ENCODE peak calls at places on chromosomes 16 and 17, in seven cellular contexts. One of them, this sample, is unnamed.

GRCh38 chr17:58741121-58741625 is 14.5 kb upstream of the PPM1E start:
- DNase-seq in body of pancreas: no peak
- DNase-seq in right atrium auricular region: no peak
- DNase-seq in stomach: no peak
- DNase-seq in prostate gland: no peak
- DNase-seq in left ventricle myocardium inferior: no peak
- DNase-seq in CD8-positive, alpha-beta T cell: no peak
- DNase-seq in this sample: no peak

GRCh38 chr16:57043248-57043647 is 49.1 kb upstream of the CPNE2 start:
- DNase-seq in prostate gland: no peak
- DNase-seq in left ventricle myocardium inferior: no peak
- DNase-seq in body of pancreas: no peak
- DNase-seq in right atrium auricular region: no peak
- DNase-seq in CD8-positive, alpha-beta T cell: no peak
- DNase-seq in stomach: no peak
- DNase-seq in this sample: no peak

GRCh38 chr16:56193951-56194726 is 2.9 kb downstream of the GNAO1 start:
- DNase-seq in left ventricle myocardium inferior: peak; percentile 87
- DNase-seq in CD8-positive, alpha-beta T cell: peak; percentile 74
- DNase-seq in stomach: peak; percentile 67
- DNase-seq in body of pancreas: peak; percentile 73
- DNase-seq in right atrium auricular region: peak; percentile 83
- DNase-seq in prostate gland: peak; percentile 78
- DNase-seq in this sample: peak; percentile 93

GRCh38 chr17:37179893-37180292 is 195.9 kb upstream of the C17orf78 start:
- DNase-seq in CD8-positive, alpha-beta T cell: no peak
- DNase-seq in prostate gland: no peak
- DNase-seq in stomach: no peak
- DNase-seq in right atrium auricular region: no peak
- DNase-seq in left ventricle myocardium inferior: no peak
- DNase-seq in body of pancreas: no peak
- DNase-seq in this sample: no peak

GRCh38 chr17:40510328-40510648 is 8.9 kb upstream of the TNS4 start:
- DNase-seq in CD8-positive, alpha-beta T cell: no peak
- DNase-seq in left ventricle myocardium inferior: no peak
- DNase-seq in prostate gland: no peak
- DNase-seq in right atrium auricular region: no peak
- DNase-seq in body of pancreas: no peak
- DNase-seq in stomach: no peak
- DNase-seq in this sample: no peak

GRCh38 chr16:82476786-82477185 is 150.0 kb upstream of the CDH13 start:
- DNase-seq in stomach: no peak
- DNase-seq in left ventricle myocardium inferior: no peak
- DNase-seq in prostate gland: no peak
- DNase-seq in right atrium auricular region: no peak
- DNase-seq in body of pancreas: no peak
- DNase-seq in CD8-positive, alpha-beta T cell: no peak
- DNase-seq in this sample: no peak

GRCh38 chr17:64357191-64357981 is 33.3 kb downstream of the PECAM1 start:
- DNase-seq in CD8-positive, alpha-beta T cell: no peak
- DNase-seq in stomach: no peak
- DNase-seq in right atrium auricular region: peak; percentile 91
- DNase-seq in prostate gland: no peak
- DNase-seq in body of pancreas: no peak
- DNase-seq in left ventricle myocardium inferior: peak; percentile 71
- DNase-seq in this sample: no peak

GRCh38 chr17:7745748-7746470 is 28.4 kb downstream of the DNAH2 start:
- DNase-seq in stomach: no peak
- DNase-seq in right atrium auricular region: peak; percentile 71
- DNase-seq in left ventricle myocardium inferior: no peak
- DNase-seq in CD8-positive, alpha-beta T cell: no peak
- DNase-seq in prostate gland: no peak
- DNase-seq in body of pancreas: no peak
- DNase-seq in this sample: no peak

GRCh38 chr17:52027081-52027480 is 131.4 kb downstream of the CA10 start:
- DNase-seq in right atrium auricular region: no peak
- DNase-seq in prostate gland: no peak
- DNase-seq in left ventricle myocardium inferior: no peak
- DNase-seq in body of pancreas: no peak
- DNase-seq in stomach: no peak
- DNase-seq in CD8-positive, alpha-beta T cell: no peak
- DNase-seq in this sample: no peak

GRCh38 chr17:58991718-58992331 is 114.9 kb downstream of the TRIM37 start:
- DNase-seq in body of pancreas: no peak
- DNase-seq in stomach: peak; percentile 46
- DNase-seq in right atrium auricular region: no peak
- DNase-seq in CD8-positive, alpha-beta T cell: no peak
- DNase-seq in prostate gland: no peak
- DNase-seq in left ventricle myocardium inferior: no peak
- DNase-seq in this sample: no peak

GRCh38 chr16:3503513-3503912 is 2.7 kb downstream of the CLUAP1 start:
- DNase-seq in right atrium auricular region: no peak
- DNase-seq in CD8-positive, alpha-beta T cell: peak; percentile 70
- DNase-seq in prostate gland: no peak
- DNase-seq in body of pancreas: no peak
- DNase-seq in stomach: no peak
- DNase-seq in left ventricle myocardium inferior: no peak
- DNase-seq in this sample: no peak

GRCh38 chr16:27486760-27487159 is 63.0 kb downstream of the GTF3C1 start:
- DNase-seq in left ventricle myocardium inferior: no peak
- DNase-seq in CD8-positive, alpha-beta T cell: no peak
- DNase-seq in right atrium auricular region: no peak
- DNase-seq in prostate gland: peak; percentile 32
- DNase-seq in body of pancreas: no peak
- DNase-seq in stomach: no peak
- DNase-seq in this sample: no peak
- H3K36me3 ChIP-seq in left ventricle myocardium inferior: peaks cover 100% of the 10 kb centered on the region
- H3K36me3 ChIP-seq in CD8-positive, alpha-beta T cell: peaks cover 60% of the 10 kb centered on the region
- H3K36me3 ChIP-seq in right atrium auricular region: peaks cover 97% of the 10 kb centered on the region
- H3K36me3 ChIP-seq in prostate gland: peaks cover 58% of the 10 kb centered on the region
- H3K36me3 ChIP-seq in body of pancreas: peaks cover 60% of the 10 kb centered on the region
- H3K36me3 ChIP-seq in stomach: peaks cover 90% of the 10 kb centered on the region
- H3K36me3 ChIP-seq in this sample: peaks cover 90% of the 10 kb centered on the region

GRCh38 chr16:88719267-88719932 is 13.1 kb downstream of the CTU2 start:
- DNase-seq in left ventricle myocardium inferior: peak; percentile 57
- DNase-seq in stomach: no peak
- DNase-seq in right atrium auricular region: no peak
- DNase-seq in CD8-positive, alpha-beta T cell: no peak
- DNase-seq in prostate gland: no peak
- DNase-seq in body of pancreas: no peak
- DNase-seq in this sample: peak; percentile 85
- H3K36me3 ChIP-seq in left ventricle myocardium inferior: peaks cover 98% of the 10 kb centered on the region
- H3K36me3 ChIP-seq in stomach: peaks cover 86% of the 10 kb centered on the region
- H3K36me3 ChIP-seq in right atrium auricular region: peaks cover 85% of the 10 kb centered on the region
- H3K36me3 ChIP-seq in CD8-positive, alpha-beta T cell: peaks cover 18% of the 10 kb centered on the region
- H3K36me3 ChIP-seq in prostate gland: peaks cover 50% of the 10 kb centered on the region
- H3K36me3 ChIP-seq in body of pancreas: peaks cover 34% of the 10 kb centered on the region
- H3K36me3 ChIP-seq in this sample: peaks cover 76% of the 10 kb centered on the region

GRCh38 chr16:48614759-48615158 is 4.8 kb upstream of the N4BP1 start:
- DNase-seq in CD8-positive, alpha-beta T cell: no peak
- DNase-seq in body of pancreas: no peak
- DNase-seq in prostate gland: no peak
- DNase-seq in stomach: peak; percentile 9
- DNase-seq in right atrium auricular region: peak; percentile 28
- DNase-seq in left ventricle myocardium inferior: no peak
- DNase-seq in this sample: no peak

GRCh38 chr16:48617104-48617503 is 7.1 kb upstream of the N4BP1 start:
- DNase-seq in stomach: no peak
- DNase-seq in right atrium auricular region: no peak
- DNase-seq in prostate gland: no peak
- DNase-seq in left ventricle myocardium inferior: no peak
- DNase-seq in CD8-positive, alpha-beta T cell: no peak
- DNase-seq in body of pancreas: no peak
- DNase-seq in this sample: peak; percentile 36

GRCh38 chr16:48619547-48619946 is 9.6 kb upstream of the N4BP1 start:
- DNase-seq in left ventricle myocardium inferior: no peak
- DNase-seq in body of pancreas: no peak
- DNase-seq in stomach: no peak
- DNase-seq in CD8-positive, alpha-beta T cell: no peak
- DNase-seq in prostate gland: no peak
- DNase-seq in right atrium auricular region: peak; percentile 36
- DNase-seq in this sample: no peak

GRCh38 chr16:48617711-48618148 is 7.8 kb upstream of the N4BP1 start:
- DNase-seq in body of pancreas: peak; percentile 34
- DNase-seq in CD8-positive, alpha-beta T cell: no peak
- DNase-seq in stomach: peak; percentile 36
- DNase-seq in prostate gland: no peak
- DNase-seq in right atrium auricular region: peak; percentile 58
- DNase-seq in left ventricle myocardium inferior: peak; percentile 65
- DNase-seq in this sample: peak; percentile 93

GRCh38 chr16:48616571-48616970 is 6.6 kb upstream of the N4BP1 start:
- DNase-seq in left ventricle myocardium inferior: no peak
- DNase-seq in CD8-positive, alpha-beta T cell: no peak
- DNase-seq in right atrium auricular region: peak; percentile 21
- DNase-seq in prostate gland: no peak
- DNase-seq in stomach: peak; percentile 7
- DNase-seq in body of pancreas: no peak
- DNase-seq in this sample: no peak
- H3K36me3 ChIP-seq in left ventricle myocardium inferior: no peaks in the 10 kb centered on the region
- H3K36me3 ChIP-seq in CD8-positive, alpha-beta T cell: no peaks in the 10 kb centered on the region
- H3K36me3 ChIP-seq in right atrium auricular region: no peaks in the 10 kb centered on the region
- H3K36me3 ChIP-seq in prostate gland: no peaks in the 10 kb centered on the region
- H3K36me3 ChIP-seq in stomach: no peaks in the 10 kb centered on the region
- H3K36me3 ChIP-seq in body of pancreas: no peaks in the 10 kb centered on the region
- H3K36me3 ChIP-seq in this sample: no peaks in the 10 kb centered on the region

GRCh38 chr17:17028878-17029535 is 13.2 kb upstream of the MPRIP start:
- DNase-seq in right atrium auricular region: no peak
- DNase-seq in CD8-positive, alpha-beta T cell: no peak
- DNase-seq in prostate gland: no peak
- DNase-seq in body of pancreas: no peak
- DNase-seq in stomach: no peak
- DNase-seq in left ventricle myocardium inferior: no peak
- DNase-seq in this sample: no peak

GRCh38 chr17:17028059-17028877 is 14.0 kb upstream of the MPRIP start:
- DNase-seq in left ventricle myocardium inferior: peak; percentile 77
- DNase-seq in CD8-positive, alpha-beta T cell: no peak
- DNase-seq in prostate gland: peak; percentile 54
- DNase-seq in stomach: peak; percentile 92
- DNase-seq in right atrium auricular region: peak; percentile 80
- DNase-seq in body of pancreas: peak; percentile 68
- DNase-seq in this sample: peak; percentile 94

GRCh38 chr17:17026163-17026562 is 16.1 kb upstream of the MPRIP start:
- DNase-seq in right atrium auricular region: no peak
- DNase-seq in left ventricle myocardium inferior: no peak
- DNase-seq in stomach: no peak
- DNase-seq in prostate gland: no peak
- DNase-seq in CD8-positive, alpha-beta T cell: no peak
- DNase-seq in body of pancreas: no peak
- DNase-seq in this sample: peak; percentile 70

GRCh38 chr17:17025621-17026020 is 16.6 kb upstream of the MPRIP start:
- DNase-seq in right atrium auricular region: no peak
- DNase-seq in stomach: peak; percentile 85
- DNase-seq in CD8-positive, alpha-beta T cell: no peak
- DNase-seq in prostate gland: no peak
- DNase-seq in left ventricle myocardium inferior: no peak
- DNase-seq in body of pancreas: no peak
- DNase-seq in this sample: no peak

DNA sequence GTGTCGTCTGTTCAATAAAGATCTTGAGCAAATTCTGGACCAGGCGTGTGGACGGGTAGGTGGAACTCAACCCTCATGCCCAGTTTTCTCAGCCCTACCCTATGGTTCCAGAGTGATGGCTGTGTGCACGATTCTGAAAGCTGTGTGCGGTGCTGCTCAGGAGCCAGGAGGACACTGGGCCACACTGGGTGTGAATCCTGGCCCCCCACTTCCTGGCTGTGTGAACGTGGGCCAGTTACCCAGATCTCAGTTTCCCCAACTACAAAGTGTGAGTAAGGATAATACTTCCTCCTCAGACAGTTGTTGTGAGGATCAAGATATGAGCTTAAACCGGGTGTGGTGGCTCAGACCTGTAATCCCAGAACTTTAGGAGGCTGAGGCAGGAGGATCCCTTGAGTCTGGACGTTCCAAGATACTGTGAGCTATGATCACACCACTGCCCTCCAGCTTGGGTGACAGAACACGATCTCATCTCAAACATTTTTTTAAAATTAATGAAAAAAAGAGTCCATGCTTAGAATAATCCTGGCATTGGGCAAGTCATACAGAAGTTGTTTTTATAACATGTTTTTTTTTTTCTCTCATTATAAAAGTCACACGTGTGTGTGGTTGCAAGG is 14.7 kb upstream of the MPRIP start:
- DNase-seq in left ventricle myocardium inferior: no peak
- DNase-seq in CD8-positive, alpha-beta T cell: no peak
- DNase-seq in stomach: no peak
- DNase-seq in body of pancreas: no peak
- DNase-seq in right atrium auricular region: no peak
- DNase-seq in prostate gland: no peak
- DNase-seq in this sample: no peak
- H3K36me3 ChIP-seq in left ventricle myocardium inferior: no peaks in the 10 kb centered on the region
- H3K36me3 ChIP-seq in CD8-positive, alpha-beta T cell: no peaks in the 10 kb centered on the region
- H3K36me3 ChIP-seq in stomach: no peaks in the 10 kb centered on the region
- H3K36me3 ChIP-seq in body of pancreas: no peaks in the 10 kb centered on the region
- H3K36me3 ChIP-seq in right atrium auricular region: no peaks in the 10 kb centered on the region
- H3K36me3 ChIP-seq in prostate gland: no peaks in the 10 kb centered on the region
- H3K36me3 ChIP-seq in this sample: no peaks in the 10 kb centered on the region

This sample was measured in thyroid gland.